ENCODE peak calls at places on chromosomes 7 and 10, in seven cellular contexts. W is GM12878, E is IMR-90, Y is HCT116, P is K562, H is HepG2, R is H1. V is an unnamed sample. For H3K9me3, the result is how much of the 10 kb centered on the place peaks cover.

GRCh38 chr7:885893-886625 is 9.7 kb downstream of the GET4 start:
- DNase-seq in W (no peak), E (no peak), Y (no peak), P (no peak), H (no peak), R (no peak), V (no peak)

GRCh38 chr7:151083071-151083823 is at the start of gene TMUB1:
- DNase-seq in W (no peak), E (peak), Y (no peak), P (peak), H (peak), R (peak), V (peak)

GRCh38 chr10:48497965-48498770 is 106.7 kb downstream of the ARHGAP22 start:
- DNase-seq in W (no peak), E (no peak), Y (no peak), P (no peak), H (no peak), R (peak), V (no peak)

GRCh38 chr7:128842674-128843641 is 12.8 kb downstream of the FLNC start:
- DNase-seq in W (no peak), E (no peak), Y (no peak), P (no peak), H (no peak), R (no peak), V (no peak)

GRCh38 chr10:59831658-59832503 is 74.5 kb downstream of the CCDC6 start:
- DNase-seq in W (no peak), E (no peak), Y (no peak), P (no peak), H (no peak), R (no peak), V (no peak)

GRCh38 chr10:52578871-52579405 is 193.6 kb downstream of the MBL2 start:
- DNase-seq in W (no peak), E (peak), Y (no peak), P (no peak), H (no peak), R (no peak), V (no peak)

GRCh38 chr7:44136731-44137130 is 4.4 kb downstream of the MYL7 start:
- DNase-seq in W (no peak), E (no peak), Y (no peak), P (no peak), H (no peak), R (no peak), V (no peak)

GRCh38 chr10:34116220-34116623 is 698.9 kb downstream of the PARD3 start:
- DNase-seq in W (no peak), E (peak), Y (no peak), P (no peak), H (peak), R (peak), V (no peak)

GRCh38 chr10:99975942-99976809 is 33.6 kb downstream of the DNMBP start:
- DNase-seq in W (no peak), E (peak), Y (no peak), P (no peak), H (no peak), R (no peak), V (no peak)

GRCh38 chr7:13104128-13104527 is 416.7 kb downstream of the ARL4A start:
- DNase-seq in W (no peak), E (no peak), Y (no peak), P (no peak), H (peak), R (no peak), V (no peak)

GRCh38 chr10:89525556-89525955 is 9.8 kb downstream of the SLC16A12 start:
- DNase-seq in W (no peak), E (no peak), Y (no peak), P (no peak), H (no peak), R (no peak), V (no peak)

GRCh38 chr7:30717181-30717580 is 34.8 kb upstream of the INMT start:
- DNase-seq in W (no peak), E (no peak), Y (peak), P (no peak), H (no peak), R (no peak), V (no peak)

GRCh38 chr7:4776160-4776623 is 769 bp downstream of the AP5Z1 start:
- DNase-seq in W (no peak), E (no peak), Y (no peak), P (no peak), H (no peak), R (no peak), V (no peak)

GRCh38 chr7:101506531-101506930 is 122.6 kb downstream of the MYL10 start:
- DNase-seq in W (no peak), E (peak), Y (no peak), P (no peak), H (no peak), R (no peak), V (no peak)

GRCh38 chr10:123930340-123931001 is 38.9 kb upstream of the CPXM2 start:
- DNase-seq in W (no peak), E (peak), Y (no peak), P (no peak), H (no peak), R (no peak), V (no peak)

GRCh38 chr10:21740989-21741388 is 207.0 kb downstream of the MLLT10 start:
- DNase-seq in W (no peak), E (no peak), Y (no peak), P (no peak), H (no peak), R (no peak), V (no peak)

GRCh38 chr7:86963599-86964230 is 95.7 kb downstream of the ELAPOR2 start:
- DNase-seq in W (no peak), E (no peak), Y (no peak), P (no peak), H (no peak), R (no peak), V (no peak)

GRCh38 chr10:123945506-123945905 is 53.9 kb upstream of the CPXM2 start:
- DNase-seq in W (no peak), E (peak), Y (peak), P (peak), H (no peak), R (no peak), V (no peak)

GRCh38 chr10:46091834-46092522 is 45.9 kb upstream of the MSMB start:
- DNase-seq in W (no peak), E (no peak), Y (no peak), P (no peak), H (no peak), R (no peak), V (no peak)

GRCh38 chr7:130037703-130038102 is 13.5 kb downstream of the ZC3HC1 start:
- DNase-seq in W (no peak), E (peak), Y (no peak), P (no peak), H (no peak), R (no peak), V (no peak)

GRCh38 chr10:43076876-43077420 is at the start of gene RET:
- DNase-seq in W (no peak), E (no peak), Y (no peak), P (peak), H (no peak), R (peak), V (peak)

GRCh38 chr10:10644317-10645111 is 373.2 kb upstream of the CELF2 start:
- DNase-seq in W (no peak), E (peak), Y (no peak), P (no peak), H (no peak), R (no peak), V (no peak)

GRCh38 chr10:5447071-5447470 is 34.7 kb downstream of the NET1 start:
- DNase-seq in W (no peak), E (peak), Y (no peak), P (no peak), H (no peak), R (no peak), V (no peak)

GRCh38 chr7:22697897-22698645 is 28.9 kb upstream of the IL6 start:
- DNase-seq in W (peak), E (no peak), Y (no peak), P (no peak), H (no peak), R (no peak), V (no peak)

GRCh38 chr10:26242752-26243151 is 26.2 kb downstream of the GAD2 start:
- DNase-seq in W (no peak), E (no peak), Y (no peak), P (no peak), H (no peak), R (no peak), V (no peak)

GRCh38 chr7:31305260-31305659 is 35.3 kb downstream of the NEUROD6 start:
- DNase-seq in W (no peak), E (no peak), Y (no peak), P (no peak), H (no peak), R (no peak), V (no peak)

GRCh38 chr10:80196270-80196949 is 8.9 kb downstream of the ANXA11 start:
- DNase-seq in W (peak), E (peak), Y (peak), P (no peak), H (peak), R (no peak), V (peak)

GRCh38 chr10:21293518-21294356 is 231.7 kb downstream of the SKIDA1 start:
- DNase-seq in W (no peak), E (no peak), Y (no peak), P (no peak), H (no peak), R (no peak), V (no peak)

GRCh38 chr10:114876602-114877300 is 55.2 kb downstream of the FHIP2A start:
- DNase-seq in W (peak), E (peak), Y (peak), P (peak), H (peak), R (peak), V (peak)

GRCh38 chr7:155543011-155543881 is 3.1 kb downstream of the CNPY1 start:
- DNase-seq in W (no peak), E (peak), Y (no peak), P (no peak), H (peak), R (no peak), V (no peak)

GRCh38 chr10:93746844-93747284 is 10.9 kb upstream of the LGI1 start:
- DNase-seq in W (no peak), E (peak), Y (peak), P (peak), H (peak), R (peak), V (peak)

GRCh38 chr10:6610647-6611046 is 30.6 kb upstream of the PRKCQ start:
- DNase-seq in W (no peak), E (no peak), Y (no peak), P (no peak), H (no peak), R (no peak), V (no peak)

GRCh38 chr10:1406976-1407945 is 330.1 kb downstream of the ADARB2 start:
- DNase-seq in W (no peak), E (no peak), Y (no peak), P (no peak), H (no peak), R (no peak), V (no peak)

GRCh38 chr7:31648288-31648687 is 38.7 kb upstream of the PPP1R17 start:
- DNase-seq in W (no peak), E (peak), Y (no peak), P (no peak), H (peak), R (no peak), V (no peak)

GRCh38 chr7:1300636-1301035 is 68.0 kb downstream of the UNCX start:
- DNase-seq in W (no peak), E (no peak), Y (no peak), P (no peak), H (no peak), R (no peak), V (no peak)

GRCh38 chr10:84214612-84215235 is 10.6 kb downstream of the LRIT2 start:
- DNase-seq in W (no peak), E (no peak), Y (peak), P (peak), H (peak), R (peak), V (peak)

GRCh38 chr10:74419491-74420466 is 268.8 kb downstream of the ADK start:
- DNase-seq in W (peak), E (peak), Y (peak), P (peak), H (no peak), R (no peak), V (peak)

DNA sequence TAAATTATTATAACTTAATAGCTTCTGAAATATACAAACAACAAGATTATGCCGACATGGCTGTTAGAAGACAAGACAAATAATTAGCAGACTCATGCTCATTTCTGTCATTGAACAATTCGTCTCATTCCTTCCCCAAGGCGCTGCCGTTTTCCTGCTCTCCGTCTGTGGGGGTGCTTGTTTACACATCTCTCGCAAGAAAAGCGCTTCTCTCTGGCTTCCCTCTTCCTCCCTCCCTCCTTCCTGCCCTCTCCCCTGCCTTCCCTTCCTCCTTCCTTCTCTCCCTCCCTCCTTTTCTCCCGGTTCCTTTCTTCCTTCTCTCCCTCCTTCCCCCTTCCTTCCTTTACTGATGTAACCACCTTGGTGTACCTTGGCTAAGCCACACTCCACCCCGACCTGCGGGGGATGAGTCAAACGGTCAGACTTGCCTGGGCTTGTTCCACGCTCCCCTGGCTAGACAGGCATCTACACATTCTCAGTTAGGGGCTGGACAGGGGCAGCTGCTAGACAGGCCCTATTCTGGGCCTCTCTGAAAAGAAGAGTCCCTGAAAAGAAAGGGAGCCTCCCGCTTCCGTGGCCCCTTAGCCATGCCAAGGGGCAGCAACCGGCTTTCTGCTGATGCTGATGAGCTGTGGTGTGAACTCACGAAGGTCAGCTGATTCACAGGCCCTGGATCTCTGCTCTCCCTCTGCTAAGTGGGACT is 217.0 kb downstream of the TCERG1L start:
- DNase-seq in W (no peak), E (no peak), Y (peak), P (no peak), H (no peak), R (no peak), V (no peak)
- H3K9me3 ChIP-seq in W (under half), E (under half), Y (under half), P (under half), H (under half), R (under half), V (under half)

GRCh38 chr7:117117172-117117571 is 163.9 kb downstream of the ST7 start:
- DNase-seq in W (no peak), E (no peak), Y (no peak), P (no peak), H (no peak), R (no peak), V (no peak)

GRCh38 chr7:117122536-117122935 is 169.2 kb downstream of the ST7 start:
- DNase-seq in W (no peak), E (no peak), Y (no peak), P (no peak), H (no peak), R (no peak), V (no peak)

GRCh38 chr7:117116221-117116620 is 162.9 kb downstream of the ST7 start:
- DNase-seq in W (no peak), E (no peak), Y (no peak), P (no peak), H (no peak), R (no peak), V (no peak)

GRCh38 chr7:117118579-117119180 is 165.4 kb downstream of the ST7 start:
- DNase-seq in W (no peak), E (no peak), Y (no peak), P (no peak), H (no peak), R (no peak), V (no peak)

DNA sequence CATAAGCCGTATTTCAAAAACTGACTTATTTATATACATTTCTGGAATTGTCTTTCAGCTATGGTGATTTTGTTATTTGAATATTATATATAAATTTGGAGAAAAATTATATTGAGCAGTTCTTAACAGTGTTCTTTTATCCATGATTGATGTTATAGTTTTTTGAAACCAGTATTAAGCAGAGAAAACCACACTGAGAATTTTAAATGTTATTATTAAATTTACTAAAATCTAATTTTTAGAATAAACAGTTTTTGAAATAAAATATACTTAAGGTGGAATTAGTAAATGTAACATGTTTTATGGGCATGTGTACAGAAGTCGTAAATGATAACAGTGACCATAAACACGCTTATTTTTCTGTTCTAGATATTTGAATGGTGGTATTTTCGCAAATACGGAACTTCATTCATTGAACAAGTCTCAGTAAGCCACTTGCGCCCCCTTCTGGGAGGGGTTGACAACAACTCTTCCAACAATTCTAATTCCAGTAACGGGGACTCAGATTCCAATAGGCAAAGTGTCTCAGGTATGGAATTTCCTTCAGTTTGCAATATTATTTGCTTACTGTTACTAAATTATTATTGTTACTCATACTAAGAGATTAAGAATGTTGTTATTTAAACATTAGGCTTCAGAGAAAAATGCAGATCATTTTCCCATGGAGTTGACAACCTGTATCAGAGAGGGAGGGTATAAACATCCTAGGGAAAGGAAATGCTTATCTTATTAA is 166.1 kb downstream of the ST7 start:
- DNase-seq in W (peak), E (peak), Y (peak), P (peak), H (peak), R (peak), V (peak)
- TF ChIP-seq CEBPB in W (no peak), E (no peak), Y (no peak), P (no peak), H (no peak), R (no peak), V (no peak)

DNA sequence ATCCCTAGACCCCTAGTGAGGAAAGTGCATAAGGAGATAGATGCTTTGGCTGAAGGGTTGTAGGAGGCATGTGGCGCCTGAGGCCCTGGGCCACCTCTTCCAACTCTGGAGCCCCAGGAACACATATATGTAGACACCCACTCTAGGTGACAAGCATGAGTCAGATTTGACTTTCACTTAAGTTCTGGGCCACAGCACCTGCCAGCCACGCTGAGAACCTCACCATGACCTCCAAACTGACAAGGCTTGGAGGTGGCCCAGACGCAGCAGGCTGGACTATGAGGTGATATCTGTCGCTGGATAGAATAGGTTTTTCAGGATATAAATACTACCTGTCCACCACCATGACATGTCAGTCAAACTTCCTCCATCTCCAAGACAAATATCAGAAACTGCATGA is 894.0 kb upstream of the ZNF722 start:
- DNase-seq in W (no peak), E (no peak), Y (no peak), P (no peak), H (no peak), R (no peak), V (no peak)
- H3K9me3 ChIP-seq in W (under half), E (under half), Y (under half), P (under half), H (half or more), R (half or more), V (under half)

DNA sequence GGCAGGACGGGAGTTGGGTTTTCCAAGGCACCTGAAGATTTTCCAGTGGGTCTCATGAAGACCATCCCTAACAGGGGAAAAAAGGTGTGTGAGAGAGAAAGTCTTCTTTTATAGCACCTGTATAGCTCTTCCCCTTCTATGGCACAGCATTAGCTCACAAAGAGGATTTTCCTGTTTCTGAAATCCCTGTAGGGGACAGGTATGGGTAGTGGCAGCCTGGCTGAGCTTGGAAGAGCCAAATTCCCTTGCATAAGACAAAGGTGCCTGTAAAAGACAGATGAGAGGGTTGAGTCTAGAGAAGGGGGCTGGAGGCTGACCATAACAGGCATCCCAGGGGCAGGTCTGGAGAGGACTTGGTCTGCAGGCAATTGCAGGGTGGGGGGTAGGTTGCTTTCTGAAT is 63.7 kb downstream of the COL13A1 start:
- DNase-seq in W (no peak), E (no peak), Y (no peak), P (no peak), H (no peak), R (no peak), V (no peak)
- TF ChIP-seq CEBPB in W (no peak), E (no peak), Y (no peak), P (no peak), H (no peak), R (no peak), V (no peak)

GRCh38 chr7:67875558-67875957 is 878.9 kb downstream of the TYW1 start:
- DNase-seq in W (no peak), E (no peak), Y (no peak), P (no peak), H (no peak), R (no peak), V (no peak)
- H3K9me3 ChIP-seq in W (under half), E (under half), Y (under half), P (under half), H (under half), R (under half), V (under half)

GRCh38 chr10:103192089-103192450 is 1.0 kb downstream of the NT5C2 start:
- DNase-seq in W (no peak), E (no peak), Y (no peak), P (peak), H (no peak), R (no peak), V (peak)
- TF ChIP-seq CEBPB in W (no peak), E (no peak), Y (no peak), P (no peak), H (no peak), R (no peak), V (no peak)

GRCh38 chr10:131822013-131822693 is 78.7 kb upstream of the PPP2R2D start:
- DNase-seq in W (no peak), E (no peak), Y (no peak), P (no peak), H (no peak), R (no peak), V (no peak)
- H3K9me3 ChIP-seq in W (under half), E (under half), Y (under half), P (under half), H (under half), R (under half), V (under half)

DNA sequence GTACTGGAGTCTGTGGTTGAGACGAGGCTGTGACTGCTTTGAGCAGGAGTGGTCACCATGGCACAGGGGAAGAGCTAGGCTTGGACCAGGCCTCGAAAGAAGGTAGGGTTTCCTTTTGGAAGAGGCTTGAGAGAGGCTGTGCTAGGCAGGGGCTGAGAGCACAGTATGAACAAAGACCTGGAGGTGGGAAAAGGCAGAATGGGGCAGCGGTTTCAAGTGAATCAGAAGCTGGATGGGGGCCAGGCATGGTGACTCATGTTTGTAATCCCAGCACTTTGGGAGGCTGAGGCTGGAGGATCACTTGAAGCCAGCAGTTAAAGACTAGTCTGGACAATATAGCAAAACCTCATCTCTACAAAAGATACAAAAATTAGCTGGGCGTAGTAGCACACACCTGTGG is 65.9 kb downstream of the CLIP2 start:
- DNase-seq in W (no peak), E (peak), Y (peak), P (no peak), H (peak), R (no peak), V (peak)
- TF ChIP-seq CEBPB in W (no peak), E (no peak), Y (no peak), P (no peak), H (no peak), R (no peak), V (no peak)